ENCODE peak calls at places on chromosomes 3 and 15, in ten cellular contexts. L is tibial nerve, X is NB4, R is H54, S is GM12891, H is heart left ventricle, C is prostate gland, N is HCT116, E is breast epithelium, J is A549. Y is an unnamed sample.

GRCh38 chr3:52406791-52407510 is 38.0 kb downstream of the SEMA3G start:
- DNase-seq in X (no peak), E (no peak), S (no peak), J (no peak), N (no peak), L (no peak), H (peak), R (no peak), C (no peak), Y (no peak)

GRCh38 chr15:52021128-52021671 is 2.2 kb downstream of the MAPK6 start:
- DNase-seq in C (no peak), L (no peak), J (peak), H (peak), S (no peak), E (peak), X (peak), R (peak), N (peak), Y (peak)

GRCh38 chr3:72041531-72041930 is 256.6 kb upstream of the PROK2 start:
- DNase-seq in R (no peak), H (no peak), E (no peak), J (no peak), C (peak), S (no peak), L (no peak), X (no peak), N (no peak), Y (no peak)

GRCh38 chr15:67144609-67145306 is 79.4 kb downstream of the SMAD3 start:
- DNase-seq in J (no peak), C (no peak), H (no peak), X (peak), N (no peak), L (no peak), E (no peak), S (no peak), R (no peak), Y (no peak)

GRCh38 chr3:791442-791841 is 301.4 kb upstream of the CNTN6 start:
- DNase-seq in J (no peak), S (no peak), X (no peak), L (no peak), C (no peak), H (no peak), E (no peak), R (no peak), N (no peak), Y (no peak)

GRCh38 chr15:99104788-99105515 is at the start of gene SYNM:
- DNase-seq in N (peak), L (peak), E (peak), X (peak), R (peak), C (peak), J (peak), H (peak), S (peak), Y (peak)

GRCh38 chr3:188270423-188270972 is 116.5 kb downstream of the LPP start:
- DNase-seq in X (peak), L (no peak), R (no peak), J (no peak), S (no peak), C (no peak), E (peak), N (no peak), H (no peak), Y (no peak)

GRCh38 chr3:98182196-98182595 is 15.7 kb downstream of the OR5H15 start:
- DNase-seq in N (no peak), C (no peak), X (no peak), E (no peak), H (no peak), J (no peak), S (no peak), L (no peak), R (no peak), Y (no peak)

GRCh38 chr3:168801792-168802191 is 706.1 kb upstream of the GOLIM4 start:
- DNase-seq in H (no peak), C (no peak), L (no peak), N (no peak), X (no peak), E (no peak), R (peak), J (no peak), S (no peak), Y (no peak)

GRCh38 chr3:48983096-48983495 is 6.9 kb upstream of the P4HTM start:
- DNase-seq in C (no peak), H (no peak), L (no peak), X (no peak), N (no peak), S (no peak), J (no peak), R (no peak), E (no peak), Y (no peak)

GRCh38 chr15:57153140-57153539 is 223.2 kb upstream of the CGNL1 start:
- DNase-seq in J (no peak), C (no peak), S (no peak), X (peak), N (no peak), L (no peak), H (no peak), E (no peak), R (no peak), Y (no peak)

GRCh38 chr3:112699436-112699978 is 58.6 kb upstream of the CCDC80 start:
- DNase-seq in N (peak), H (no peak), R (no peak), J (no peak), X (no peak), E (no peak), C (no peak), S (no peak), L (no peak), Y (peak)

GRCh38 chr3:111621535-111621934 is 26.4 kb upstream of the ZBED2 start:
- DNase-seq in R (peak), X (peak), C (no peak), E (no peak), J (no peak), H (no peak), N (peak), L (no peak), S (no peak), Y (peak)

GRCh38 chr3:132405188-132405587 is 12.1 kb upstream of the DNAJC13 start:
- DNase-seq in H (no peak), E (no peak), C (no peak), N (no peak), R (no peak), J (no peak), S (no peak), X (no peak), L (no peak), Y (no peak)

GRCh38 chr3:10357095-10357494 is 36.2 kb upstream of the SEC13 start:
- DNase-seq in C (no peak), E (no peak), J (no peak), N (no peak), L (no peak), H (peak), X (no peak), R (no peak), S (no peak), Y (no peak)
- TF ChIP-seq POLR2A in C (no peak), E (no peak), J (no peak), N (no peak), L (no peak), H (no peak), X (no peak), R (no peak), S (no peak), Y (no peak)

GRCh38 chr3:185316740-185317407 is 46.1 kb upstream of the MAP3K13 start:
- DNase-seq in J (no peak), E (no peak), C (no peak), X (peak), R (peak), L (no peak), H (no peak), S (no peak), N (no peak), Y (peak)
- TF ChIP-seq POLR2A in J (no peak), E (no peak), C (no peak), X (no peak), R (no peak), L (no peak), H (no peak), S (no peak), N (no peak), Y (no peak)

GRCh38 chr15:42578984-42579537 is 3.7 kb downstream of the STARD9 start:
- DNase-seq in J (no peak), E (no peak), R (no peak), C (no peak), X (no peak), S (no peak), H (no peak), N (no peak), L (no peak), Y (no peak)

GRCh38 chr15:42576776-42577175 is 1.4 kb downstream of the STARD9 start:
- DNase-seq in H (no peak), S (no peak), E (no peak), L (no peak), J (no peak), N (no peak), C (no peak), X (no peak), R (no peak), Y (no peak)

GRCh38 chr15:42576040-42576594 is 711 bp downstream of the STARD9 start:
- DNase-seq in N (no peak), X (no peak), H (no peak), S (no peak), J (no peak), E (no peak), L (no peak), R (no peak), C (no peak), Y (no peak)

GRCh38 chr15:42577514-42578031 is 2.2 kb downstream of the STARD9 start:
- DNase-seq in H (no peak), C (no peak), L (no peak), N (no peak), S (no peak), E (no peak), J (no peak), R (no peak), X (no peak), Y (no peak)

GRCh38 chr15:42575188-42576039 is at the start of gene STARD9:
- DNase-seq in H (peak), X (peak), J (peak), N (peak), E (peak), R (peak), L (peak), S (peak), C (peak), Y (peak)
- TF ChIP-seq POLR2A in H (peak), X (peak), J (no peak), N (peak), E (peak), R (peak), L (peak), S (peak), C (peak), Y (peak)

GRCh38 chr3:9932843-9933560 is 632 bp upstream of the CRELD1 start:
- DNase-seq in R (peak), S (peak), C (peak), X (peak), E (peak), J (peak), H (peak), L (peak), N (peak), Y (peak)
- TF ChIP-seq POLR2A in R (peak), S (no peak), C (no peak), X (peak), E (no peak), J (peak), H (peak), L (no peak), N (no peak), Y (no peak)